ENCODE peak calls at places on chromosomes 12 and 14, in ten cellular contexts. One of them, this sample, is unnamed.

GRCh38 chr14:69002069-69002468 is 23.0 kb upstream of the ACTN1 start:
- DNase-seq in aorta: peak; percentile 54
- DNase-seq in neural progenitor cell: peak; percentile 40
- DNase-seq in lower lobe of right lung: no peak
- DNase-seq in naive thymus-derived CD4-positive, alpha-beta T cell: no peak
- DNase-seq in stomach: peak; percentile 56
- DNase-seq in psoas muscle: no peak
- DNase-seq in body of pancreas: peak; percentile 66
- DNase-seq in IMR-90: no peak
- DNase-seq in ovary: no peak
- DNase-seq in this sample: no peak

GRCh38 chr12:58285551-58285950 is 344.2 kb downstream of the ATP23 start:
- DNase-seq in body of pancreas: no peak
- DNase-seq in neural progenitor cell: peak; percentile 66
- DNase-seq in aorta: no peak
- DNase-seq in IMR-90: no peak
- DNase-seq in stomach: no peak
- DNase-seq in naive thymus-derived CD4-positive, alpha-beta T cell: no peak
- DNase-seq in ovary: no peak
- DNase-seq in lower lobe of right lung: no peak
- DNase-seq in psoas muscle: no peak
- DNase-seq in this sample: no peak

GRCh38 chr12:49708851-49709250 is 1.6 kb upstream of the FMNL3 start:
- DNase-seq in neural progenitor cell: no peak
- DNase-seq in aorta: no peak
- DNase-seq in body of pancreas: no peak
- DNase-seq in ovary: no peak
- DNase-seq in psoas muscle: no peak
- DNase-seq in stomach: no peak
- DNase-seq in lower lobe of right lung: no peak
- DNase-seq in IMR-90: no peak
- DNase-seq in naive thymus-derived CD4-positive, alpha-beta T cell: no peak
- DNase-seq in this sample: no peak

GRCh38 chr12:125143491-125143890 is 78.3 kb downstream of the AACS start:
- DNase-seq in stomach: no peak
- DNase-seq in neural progenitor cell: no peak
- DNase-seq in body of pancreas: no peak
- DNase-seq in lower lobe of right lung: no peak
- DNase-seq in psoas muscle: no peak
- DNase-seq in aorta: peak; percentile 64
- DNase-seq in IMR-90: peak; percentile 39
- DNase-seq in naive thymus-derived CD4-positive, alpha-beta T cell: no peak
- DNase-seq in ovary: no peak
- DNase-seq in this sample: no peak

GRCh38 chr12:110767863-110768262 is 25.2 kb upstream of the PPP1CC start:
- DNase-seq in stomach: no peak
- DNase-seq in lower lobe of right lung: no peak
- DNase-seq in psoas muscle: no peak
- DNase-seq in aorta: no peak
- DNase-seq in ovary: no peak
- DNase-seq in body of pancreas: no peak
- DNase-seq in naive thymus-derived CD4-positive, alpha-beta T cell: no peak
- DNase-seq in neural progenitor cell: no peak
- DNase-seq in IMR-90: no peak
- DNase-seq in this sample: no peak

GRCh38 chr14:62654641-62655040 is 390.6 kb downstream of the KCNH5 start:
- DNase-seq in IMR-90: peak; percentile 64
- DNase-seq in body of pancreas: no peak
- DNase-seq in stomach: no peak
- DNase-seq in ovary: no peak
- DNase-seq in psoas muscle: no peak
- DNase-seq in aorta: no peak
- DNase-seq in neural progenitor cell: no peak
- DNase-seq in naive thymus-derived CD4-positive, alpha-beta T cell: no peak
- DNase-seq in lower lobe of right lung: no peak
- DNase-seq in this sample: no peak

GRCh38 chr12:124683330-124683662 is 115.9 kb upstream of the NCOR2 start:
- DNase-seq in IMR-90: peak; percentile 18
- DNase-seq in lower lobe of right lung: peak; percentile 69
- DNase-seq in ovary: no peak
- DNase-seq in stomach: peak; percentile 72
- DNase-seq in body of pancreas: no peak
- DNase-seq in naive thymus-derived CD4-positive, alpha-beta T cell: no peak
- DNase-seq in psoas muscle: no peak
- DNase-seq in neural progenitor cell: peak; percentile 47
- DNase-seq in aorta: no peak
- DNase-seq in this sample: no peak

GRCh38 chr14:34804933-34805332 is 70.2 kb downstream of the BAZ1A start:
- DNase-seq in naive thymus-derived CD4-positive, alpha-beta T cell: no peak
- DNase-seq in IMR-90: no peak
- DNase-seq in neural progenitor cell: no peak
- DNase-seq in ovary: no peak
- DNase-seq in stomach: no peak
- DNase-seq in lower lobe of right lung: no peak
- DNase-seq in body of pancreas: no peak
- DNase-seq in aorta: no peak
- DNase-seq in psoas muscle: no peak
- DNase-seq in this sample: no peak

GRCh38 chr12:1933342-1933992 is 15.0 kb upstream of the CACNA2D4 start:
- DNase-seq in body of pancreas: no peak
- DNase-seq in ovary: no peak
- DNase-seq in IMR-90: peak; percentile 81
- DNase-seq in neural progenitor cell: peak; percentile 39
- DNase-seq in lower lobe of right lung: no peak
- DNase-seq in stomach: peak; percentile 8
- DNase-seq in psoas muscle: no peak
- DNase-seq in aorta: no peak
- DNase-seq in naive thymus-derived CD4-positive, alpha-beta T cell: no peak
- DNase-seq in this sample: no peak

GRCh38 chr12:46617167-46617566 is 208.6 kb downstream of the SLC38A4 start:
- DNase-seq in naive thymus-derived CD4-positive, alpha-beta T cell: no peak
- DNase-seq in body of pancreas: peak; percentile 44
- DNase-seq in IMR-90: peak; percentile 70
- DNase-seq in neural progenitor cell: no peak
- DNase-seq in stomach: no peak
- DNase-seq in lower lobe of right lung: no peak
- DNase-seq in ovary: no peak
- DNase-seq in aorta: no peak
- DNase-seq in psoas muscle: peak; percentile 53
- DNase-seq in this sample: no peak

GRCh38 chr12:54016478-54016964 is 7.7 kb downstream of the HOXC8 start:
- DNase-seq in lower lobe of right lung: no peak
- DNase-seq in stomach: no peak
- DNase-seq in naive thymus-derived CD4-positive, alpha-beta T cell: no peak
- DNase-seq in IMR-90: peak; percentile 11
- DNase-seq in ovary: no peak
- DNase-seq in body of pancreas: no peak
- DNase-seq in aorta: peak; percentile 46
- DNase-seq in neural progenitor cell: no peak
- DNase-seq in psoas muscle: no peak
- DNase-seq in this sample: no peak

GRCh38 chr12:90816353-90817089 is 138.5 kb downstream of the CCER1 start:
- DNase-seq in psoas muscle: no peak
- DNase-seq in body of pancreas: no peak
- DNase-seq in lower lobe of right lung: no peak
- DNase-seq in naive thymus-derived CD4-positive, alpha-beta T cell: no peak
- DNase-seq in ovary: no peak
- DNase-seq in aorta: no peak
- DNase-seq in neural progenitor cell: no peak
- DNase-seq in stomach: no peak
- DNase-seq in IMR-90: peak; percentile 17
- DNase-seq in this sample: no peak

GRCh38 chr14:73216035-73216434 is 21.3 kb upstream of the PAPLN start:
- DNase-seq in psoas muscle: no peak
- DNase-seq in stomach: no peak
- DNase-seq in naive thymus-derived CD4-positive, alpha-beta T cell: no peak
- DNase-seq in lower lobe of right lung: no peak
- DNase-seq in neural progenitor cell: no peak
- DNase-seq in body of pancreas: no peak
- DNase-seq in IMR-90: no peak
- DNase-seq in aorta: no peak
- DNase-seq in ovary: no peak
- DNase-seq in this sample: no peak

GRCh38 chr14:104876251-104876699 is 11.2 kb downstream of the CEP170B start:
- DNase-seq in lower lobe of right lung: no peak
- DNase-seq in ovary: no peak
- DNase-seq in body of pancreas: no peak
- DNase-seq in neural progenitor cell: peak; percentile 40
- DNase-seq in aorta: no peak
- DNase-seq in IMR-90: peak; percentile 16
- DNase-seq in stomach: no peak
- DNase-seq in psoas muscle: peak; percentile 18
- DNase-seq in naive thymus-derived CD4-positive, alpha-beta T cell: no peak
- DNase-seq in this sample: peak; percentile 58

GRCh38 chr14:56812364-56813103 is 2.3 kb upstream of the OTX2 start:
- DNase-seq in lower lobe of right lung: no peak
- DNase-seq in body of pancreas: no peak
- DNase-seq in naive thymus-derived CD4-positive, alpha-beta T cell: no peak
- DNase-seq in aorta: no peak
- DNase-seq in ovary: no peak
- DNase-seq in psoas muscle: no peak
- DNase-seq in stomach: no peak
- DNase-seq in IMR-90: no peak
- DNase-seq in neural progenitor cell: peak; percentile 48
- DNase-seq in this sample: no peak

GRCh38 chr12:70077441-70077840 is 165.8 kb upstream of the CNOT2 start:
- DNase-seq in naive thymus-derived CD4-positive, alpha-beta T cell: no peak
- DNase-seq in lower lobe of right lung: no peak
- DNase-seq in neural progenitor cell: no peak
- DNase-seq in body of pancreas: no peak
- DNase-seq in aorta: no peak
- DNase-seq in stomach: no peak
- DNase-seq in IMR-90: no peak
- DNase-seq in ovary: no peak
- DNase-seq in psoas muscle: no peak
- DNase-seq in this sample: no peak

GRCh38 chr14:42806909-42807315 is 1200.2 kb downstream of the LRFN5 start:
- DNase-seq in naive thymus-derived CD4-positive, alpha-beta T cell: no peak
- DNase-seq in neural progenitor cell: no peak
- DNase-seq in stomach: no peak
- DNase-seq in lower lobe of right lung: no peak
- DNase-seq in body of pancreas: no peak
- DNase-seq in IMR-90: peak; percentile 96
- DNase-seq in aorta: no peak
- DNase-seq in ovary: no peak
- DNase-seq in psoas muscle: no peak
- DNase-seq in this sample: no peak

GRCh38 chr12:46965880-46966279 is 113.5 kb upstream of the PCED1B start:
- DNase-seq in aorta: no peak
- DNase-seq in psoas muscle: no peak
- DNase-seq in naive thymus-derived CD4-positive, alpha-beta T cell: no peak
- DNase-seq in stomach: no peak
- DNase-seq in lower lobe of right lung: no peak
- DNase-seq in IMR-90: no peak
- DNase-seq in neural progenitor cell: peak; percentile 15
- DNase-seq in ovary: no peak
- DNase-seq in body of pancreas: no peak
- DNase-seq in this sample: no peak

GRCh38 chr14:93223565-93223964 is 16.5 kb downstream of the UBR7 start:
- DNase-seq in neural progenitor cell: no peak
- DNase-seq in stomach: no peak
- DNase-seq in lower lobe of right lung: no peak
- DNase-seq in psoas muscle: no peak
- DNase-seq in ovary: no peak
- DNase-seq in aorta: no peak
- DNase-seq in IMR-90: no peak
- DNase-seq in body of pancreas: no peak
- DNase-seq in naive thymus-derived CD4-positive, alpha-beta T cell: no peak
- DNase-seq in this sample: no peak
- H3K4me1 ChIP-seq in neural progenitor cell: no peaks in the 10 kb centered on the region
- H3K4me1 ChIP-seq in stomach: no peaks in the 10 kb centered on the region
- H3K4me1 ChIP-seq in lower lobe of right lung: no peaks in the 10 kb centered on the region
- H3K4me1 ChIP-seq in psoas muscle: no peaks in the 10 kb centered on the region
- H3K4me1 ChIP-seq in ovary: no peaks in the 10 kb centered on the region
- H3K4me1 ChIP-seq in aorta: no peaks in the 10 kb centered on the region
- H3K4me1 ChIP-seq in IMR-90: no peaks in the 10 kb centered on the region
- H3K4me1 ChIP-seq in body of pancreas: no peaks in the 10 kb centered on the region
- H3K4me1 ChIP-seq in naive thymus-derived CD4-positive, alpha-beta T cell: no peaks in the 10 kb centered on the region
- H3K4me1 ChIP-seq in this sample: no peaks in the 10 kb centered on the region

GRCh38 chr14:76773956-76774355 is 12.7 kb downstream of the VASH1 start:
- DNase-seq in IMR-90: no peak
- DNase-seq in aorta: no peak
- DNase-seq in psoas muscle: no peak
- DNase-seq in ovary: no peak
- DNase-seq in stomach: no peak
- DNase-seq in body of pancreas: no peak
- DNase-seq in neural progenitor cell: no peak
- DNase-seq in lower lobe of right lung: no peak
- DNase-seq in naive thymus-derived CD4-positive, alpha-beta T cell: no peak
- DNase-seq in this sample: no peak
- H3K4me1 ChIP-seq in IMR-90: peaks cover 14% of the 10 kb centered on the region
- H3K4me1 ChIP-seq in aorta: no peaks in the 10 kb centered on the region
- H3K4me1 ChIP-seq in psoas muscle: no peaks in the 10 kb centered on the region
- H3K4me1 ChIP-seq in ovary: peaks cover 13% of the 10 kb centered on the region
- H3K4me1 ChIP-seq in stomach: peaks cover 20% of the 10 kb centered on the region
- H3K4me1 ChIP-seq in body of pancreas: peaks cover 17% of the 10 kb centered on the region
- H3K4me1 ChIP-seq in neural progenitor cell: peaks cover 10% of the 10 kb centered on the region
- H3K4me1 ChIP-seq in lower lobe of right lung: peaks cover 54% of the 10 kb centered on the region
- H3K4me1 ChIP-seq in naive thymus-derived CD4-positive, alpha-beta T cell: peaks cover 3% of the 10 kb centered on the region
- H3K4me1 ChIP-seq in this sample: peaks cover 56% of the 10 kb centered on the region

DNA sequence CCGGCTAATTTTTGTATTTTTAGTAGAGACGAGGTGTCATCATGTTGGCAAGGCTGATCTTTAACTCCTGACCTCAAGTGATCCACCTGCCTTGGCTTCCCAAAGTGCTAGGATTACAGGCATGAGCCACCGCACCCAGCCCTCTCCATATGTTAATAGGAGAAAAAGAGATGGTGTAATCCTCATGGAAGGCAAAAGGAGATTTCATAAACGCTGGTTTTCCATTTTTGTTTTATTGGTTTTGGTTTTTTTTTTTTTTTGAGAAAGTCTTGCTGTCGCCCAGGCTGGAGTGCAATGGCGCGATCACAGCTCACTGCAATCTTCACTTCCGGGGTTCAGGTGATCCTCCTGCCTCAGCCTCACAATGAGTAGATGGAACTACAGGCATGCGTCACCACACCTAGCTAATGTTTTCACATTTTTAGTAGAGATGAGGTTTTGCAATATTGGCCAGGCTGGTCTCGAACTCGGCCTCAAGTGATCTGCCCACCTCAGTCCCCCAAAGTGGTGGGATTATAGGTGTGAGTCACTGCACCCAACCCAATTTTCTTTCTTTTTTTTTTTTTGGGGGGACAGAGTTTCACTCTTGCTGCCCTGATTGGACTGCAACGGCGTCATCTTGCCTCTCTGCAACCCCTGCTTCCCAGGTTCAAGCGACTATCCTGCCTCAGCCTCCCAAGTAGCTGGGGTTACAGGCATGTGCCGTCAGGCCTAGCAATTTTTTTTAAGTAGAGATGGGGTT is 8.1 kb downstream of the PTGES3 start:
- DNase-seq in IMR-90: no peak
- DNase-seq in aorta: no peak
- DNase-seq in body of pancreas: no peak
- DNase-seq in stomach: no peak
- DNase-seq in neural progenitor cell: no peak
- DNase-seq in lower lobe of right lung: no peak
- DNase-seq in naive thymus-derived CD4-positive, alpha-beta T cell: no peak
- DNase-seq in psoas muscle: no peak
- DNase-seq in ovary: no peak
- DNase-seq in this sample: no peak
- H3K4me1 ChIP-seq in IMR-90: peaks cover 4% of the 10 kb centered on the region
- H3K4me1 ChIP-seq in aorta: no peaks in the 10 kb centered on the region
- H3K4me1 ChIP-seq in body of pancreas: peaks cover 78% of the 10 kb centered on the region
- H3K4me1 ChIP-seq in stomach: peaks cover 43% of the 10 kb centered on the region
- H3K4me1 ChIP-seq in neural progenitor cell: peaks cover 6% of the 10 kb centered on the region
- H3K4me1 ChIP-seq in lower lobe of right lung: peaks cover 66% of the 10 kb centered on the region
- H3K4me1 ChIP-seq in naive thymus-derived CD4-positive, alpha-beta T cell: peaks cover 45% of the 10 kb centered on the region
- H3K4me1 ChIP-seq in psoas muscle: peaks cover 80% of the 10 kb centered on the region
- H3K4me1 ChIP-seq in ovary: peaks cover 22% of the 10 kb centered on the region
- H3K4me1 ChIP-seq in this sample: peaks cover 90% of the 10 kb centered on the region

GRCh38 chr14:61528591-61529021 is 166.7 kb upstream of the HIF1A start:
- DNase-seq in body of pancreas: no peak
- DNase-seq in psoas muscle: no peak
- DNase-seq in naive thymus-derived CD4-positive, alpha-beta T cell: no peak
- DNase-seq in ovary: no peak
- DNase-seq in aorta: no peak
- DNase-seq in stomach: no peak
- DNase-seq in IMR-90: peak; percentile 98
- DNase-seq in neural progenitor cell: no peak
- DNase-seq in lower lobe of right lung: no peak
- DNase-seq in this sample: no peak
- H3K4me1 ChIP-seq in body of pancreas: peaks cover 90% of the 10 kb centered on the region
- H3K4me1 ChIP-seq in psoas muscle: peaks cover 36% of the 10 kb centered on the region
- H3K4me1 ChIP-seq in naive thymus-derived CD4-positive, alpha-beta T cell: peaks cover 16% of the 10 kb centered on the region
- H3K4me1 ChIP-seq in ovary: peaks cover 21% of the 10 kb centered on the region
- H3K4me1 ChIP-seq in aorta: peaks cover 5% of the 10 kb centered on the region
- H3K4me1 ChIP-seq in stomach: peaks cover 66% of the 10 kb centered on the region
- H3K4me1 ChIP-seq in IMR-90: peaks cover 41% of the 10 kb centered on the region
- H3K4me1 ChIP-seq in neural progenitor cell: peaks cover 5% of the 10 kb centered on the region
- H3K4me1 ChIP-seq in lower lobe of right lung: peaks cover 77% of the 10 kb centered on the region
- H3K4me1 ChIP-seq in this sample: peaks cover 36% of the 10 kb centered on the region

This sample was measured in left lung.